ENCODE peak calls at places on chromosome 19, in seven cellular contexts. One of them, this sample, is unnamed. For H3K9me3, the result is how much of the 10 kb centered on the place peaks cover.

GRCh38 chr19:964761-965694 is 19.1 kb upstream of the WDR18 start:
- DNase-seq in CD4-positive, alpha-beta T cell: no peak
- DNase-seq in osteoblast: no peak
- DNase-seq in left lung: peak
- DNase-seq in neuronal stem cell: no peak
- DNase-seq in OCI-LY7: peak
- DNase-seq in A673: peak
- DNase-seq in this sample: peak

GRCh38 chr19:11034449-11035213 is 54.6 kb upstream of the LDLR start:
- DNase-seq in CD4-positive, alpha-beta T cell: no peak
- DNase-seq in osteoblast: no peak
- DNase-seq in left lung: no peak
- DNase-seq in neuronal stem cell: no peak
- DNase-seq in OCI-LY7: no peak
- DNase-seq in A673: no peak
- DNase-seq in this sample: no peak

GRCh38 chr19:45362291-45362690 is 8.1 kb downstream of the ERCC2 start:
- DNase-seq in CD4-positive, alpha-beta T cell: no peak
- DNase-seq in osteoblast: peak
- DNase-seq in left lung: no peak
- DNase-seq in neuronal stem cell: no peak
- DNase-seq in OCI-LY7: no peak
- DNase-seq in A673: no peak
- DNase-seq in this sample: no peak

GRCh38 chr19:9848060-9848459 is 12.9 kb downstream of the PIN1 start:
- DNase-seq in CD4-positive, alpha-beta T cell: peak
- DNase-seq in osteoblast: no peak
- DNase-seq in left lung: no peak
- DNase-seq in neuronal stem cell: no peak
- DNase-seq in OCI-LY7: peak
- DNase-seq in A673: no peak
- DNase-seq in this sample: no peak

GRCh38 chr19:53553865-53554791 is 16.2 kb downstream of the ZNF331 start:
- DNase-seq in CD4-positive, alpha-beta T cell: peak
- DNase-seq in osteoblast: peak
- DNase-seq in left lung: peak
- DNase-seq in neuronal stem cell: no peak
- DNase-seq in OCI-LY7: no peak
- DNase-seq in A673: peak
- DNase-seq in this sample: peak

GRCh38 chr19:42065511-42065910 is 4.5 kb downstream of the GRIK5 start:
- DNase-seq in CD4-positive, alpha-beta T cell: no peak
- DNase-seq in osteoblast: peak
- DNase-seq in left lung: no peak
- DNase-seq in neuronal stem cell: no peak
- DNase-seq in OCI-LY7: no peak
- DNase-seq in A673: no peak
- DNase-seq in this sample: no peak

GRCh38 chr19:44807162-44807561 is 1.7 kb upstream of the BCAM start:
- DNase-seq in CD4-positive, alpha-beta T cell: no peak
- DNase-seq in osteoblast: peak
- DNase-seq in left lung: no peak
- DNase-seq in neuronal stem cell: no peak
- DNase-seq in OCI-LY7: no peak
- DNase-seq in A673: no peak
- DNase-seq in this sample: no peak

GRCh38 chr19:54010474-54010873 is 19.0 kb downstream of the CACNG6 start:
- DNase-seq in CD4-positive, alpha-beta T cell: no peak
- DNase-seq in osteoblast: no peak
- DNase-seq in left lung: no peak
- DNase-seq in neuronal stem cell: no peak
- DNase-seq in OCI-LY7: no peak
- DNase-seq in A673: no peak
- DNase-seq in this sample: no peak

GRCh38 chr19:29172302-29172701 is 40.6 kb downstream of the UQCRFS1 start:
- DNase-seq in CD4-positive, alpha-beta T cell: no peak
- DNase-seq in osteoblast: no peak
- DNase-seq in left lung: no peak
- DNase-seq in neuronal stem cell: no peak
- DNase-seq in OCI-LY7: peak
- DNase-seq in A673: no peak
- DNase-seq in this sample: no peak

GRCh38 chr19:4067396-4068057 is 828 bp upstream of the ZBTB7A start:
- DNase-seq in CD4-positive, alpha-beta T cell: peak
- DNase-seq in osteoblast: no peak
- DNase-seq in left lung: peak
- DNase-seq in neuronal stem cell: no peak
- DNase-seq in OCI-LY7: peak
- DNase-seq in A673: peak
- DNase-seq in this sample: peak

GRCh38 chr19:4186087-4186993 is 3.9 kb downstream of the ANKRD24 start:
- DNase-seq in CD4-positive, alpha-beta T cell: peak
- DNase-seq in osteoblast: peak
- DNase-seq in left lung: no peak
- DNase-seq in neuronal stem cell: peak
- DNase-seq in OCI-LY7: peak
- DNase-seq in A673: peak
- DNase-seq in this sample: peak

GRCh38 chr19:3098515-3099346 is 4.6 kb downstream of the GNA11 start:
- DNase-seq in CD4-positive, alpha-beta T cell: no peak
- DNase-seq in osteoblast: peak
- DNase-seq in left lung: peak
- DNase-seq in neuronal stem cell: no peak
- DNase-seq in OCI-LY7: peak
- DNase-seq in A673: no peak
- DNase-seq in this sample: no peak

GRCh38 chr19:40594251-40594650 is 6.9 kb upstream of the LTBP4 start:
- DNase-seq in CD4-positive, alpha-beta T cell: no peak
- DNase-seq in osteoblast: peak
- DNase-seq in left lung: no peak
- DNase-seq in neuronal stem cell: no peak
- DNase-seq in OCI-LY7: peak
- DNase-seq in A673: no peak
- DNase-seq in this sample: peak

GRCh38 chr19:5271145-5271544 is 69.5 kb downstream of the PTPRS start:
- DNase-seq in CD4-positive, alpha-beta T cell: no peak
- DNase-seq in osteoblast: peak
- DNase-seq in left lung: peak
- DNase-seq in neuronal stem cell: no peak
- DNase-seq in OCI-LY7: no peak
- DNase-seq in A673: peak
- DNase-seq in this sample: no peak

GRCh38 chr19:33280351-33280921 is 21.9 kb downstream of the CEBPA start:
- DNase-seq in CD4-positive, alpha-beta T cell: no peak
- DNase-seq in osteoblast: no peak
- DNase-seq in left lung: peak
- DNase-seq in neuronal stem cell: no peak
- DNase-seq in OCI-LY7: no peak
- DNase-seq in A673: no peak
- DNase-seq in this sample: no peak

GRCh38 chr19:1690570-1691307 is 38.3 kb upstream of the TCF3 start:
- DNase-seq in CD4-positive, alpha-beta T cell: peak
- DNase-seq in osteoblast: peak
- DNase-seq in left lung: no peak
- DNase-seq in neuronal stem cell: peak
- DNase-seq in OCI-LY7: peak
- DNase-seq in A673: peak
- DNase-seq in this sample: peak

GRCh38 chr19:18233224-18233825 is 7.1 kb upstream of the PDE4C start:
- DNase-seq in CD4-positive, alpha-beta T cell: peak
- DNase-seq in osteoblast: peak
- DNase-seq in left lung: peak
- DNase-seq in neuronal stem cell: no peak
- DNase-seq in OCI-LY7: peak
- DNase-seq in A673: peak
- DNase-seq in this sample: peak

GRCh38 chr19:38929929-38930775 is at the start of gene SARS2:
- DNase-seq in CD4-positive, alpha-beta T cell: peak
- DNase-seq in osteoblast: peak
- DNase-seq in left lung: peak
- DNase-seq in neuronal stem cell: peak
- DNase-seq in OCI-LY7: peak
- DNase-seq in A673: peak
- DNase-seq in this sample: peak

GRCh38 chr19:41276231-41276630 is 12.1 kb downstream of the HNRNPUL1 start:
- DNase-seq in CD4-positive, alpha-beta T cell: no peak
- DNase-seq in osteoblast: no peak
- DNase-seq in left lung: no peak
- DNase-seq in neuronal stem cell: no peak
- DNase-seq in OCI-LY7: no peak
- DNase-seq in A673: no peak
- DNase-seq in this sample: no peak

GRCh38 chr19:49809155-49809986 is 3.7 kb downstream of the FUZ start:
- DNase-seq in CD4-positive, alpha-beta T cell: peak
- DNase-seq in osteoblast: peak
- DNase-seq in left lung: peak
- DNase-seq in neuronal stem cell: no peak
- DNase-seq in OCI-LY7: peak
- DNase-seq in A673: peak
- DNase-seq in this sample: no peak

GRCh38 chr19:48639483-48640375 is 2.5 kb upstream of the DBP start:
- DNase-seq in CD4-positive, alpha-beta T cell: no peak
- DNase-seq in osteoblast: peak
- DNase-seq in left lung: no peak
- DNase-seq in neuronal stem cell: no peak
- DNase-seq in OCI-LY7: no peak
- DNase-seq in A673: no peak
- DNase-seq in this sample: no peak

GRCh38 chr19:1884719-1885334 is 469 bp downstream of the ABHD17A start:
- DNase-seq in CD4-positive, alpha-beta T cell: no peak
- DNase-seq in osteoblast: peak
- DNase-seq in left lung: peak
- DNase-seq in neuronal stem cell: no peak
- DNase-seq in OCI-LY7: peak
- DNase-seq in A673: no peak
- DNase-seq in this sample: no peak

GRCh38 chr19:50509366-50509765 is 1.6 kb downstream of the JOSD2 start:
- DNase-seq in CD4-positive, alpha-beta T cell: no peak
- DNase-seq in osteoblast: no peak
- DNase-seq in left lung: peak
- DNase-seq in neuronal stem cell: no peak
- DNase-seq in OCI-LY7: no peak
- DNase-seq in A673: no peak
- DNase-seq in this sample: no peak

DNA sequence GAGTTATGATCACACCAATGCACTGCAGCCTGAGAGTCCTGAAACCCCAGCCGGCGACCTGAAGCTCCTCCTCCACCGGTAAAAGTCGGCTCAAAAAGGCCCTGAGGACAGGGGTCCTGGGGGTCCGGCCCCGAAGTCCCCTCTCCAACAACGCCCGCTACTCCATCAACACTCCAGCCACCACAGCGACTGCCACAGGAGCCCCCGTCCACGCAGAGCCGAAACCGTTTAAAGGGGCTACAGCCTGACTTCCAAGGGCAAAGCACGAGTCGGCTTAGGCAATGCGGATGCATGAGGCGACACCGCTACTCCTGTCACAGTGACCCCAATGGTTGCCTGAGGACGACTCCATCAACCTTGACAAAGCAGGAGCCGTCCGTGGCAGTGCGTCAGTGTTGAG is 22.9 kb upstream of the ZNF420 start:
- DNase-seq in CD4-positive, alpha-beta T cell: no peak
- DNase-seq in osteoblast: no peak
- DNase-seq in left lung: no peak
- DNase-seq in neuronal stem cell: no peak
- DNase-seq in OCI-LY7: no peak
- DNase-seq in A673: no peak
- DNase-seq in this sample: no peak
- H3K9me3 ChIP-seq in CD4-positive, alpha-beta T cell: under half
- H3K9me3 ChIP-seq in osteoblast: under half
- H3K9me3 ChIP-seq in left lung: under half
- H3K9me3 ChIP-seq in neuronal stem cell: under half
- H3K9me3 ChIP-seq in OCI-LY7: under half
- H3K9me3 ChIP-seq in A673: under half
- H3K9me3 ChIP-seq in this sample: under half

DNA sequence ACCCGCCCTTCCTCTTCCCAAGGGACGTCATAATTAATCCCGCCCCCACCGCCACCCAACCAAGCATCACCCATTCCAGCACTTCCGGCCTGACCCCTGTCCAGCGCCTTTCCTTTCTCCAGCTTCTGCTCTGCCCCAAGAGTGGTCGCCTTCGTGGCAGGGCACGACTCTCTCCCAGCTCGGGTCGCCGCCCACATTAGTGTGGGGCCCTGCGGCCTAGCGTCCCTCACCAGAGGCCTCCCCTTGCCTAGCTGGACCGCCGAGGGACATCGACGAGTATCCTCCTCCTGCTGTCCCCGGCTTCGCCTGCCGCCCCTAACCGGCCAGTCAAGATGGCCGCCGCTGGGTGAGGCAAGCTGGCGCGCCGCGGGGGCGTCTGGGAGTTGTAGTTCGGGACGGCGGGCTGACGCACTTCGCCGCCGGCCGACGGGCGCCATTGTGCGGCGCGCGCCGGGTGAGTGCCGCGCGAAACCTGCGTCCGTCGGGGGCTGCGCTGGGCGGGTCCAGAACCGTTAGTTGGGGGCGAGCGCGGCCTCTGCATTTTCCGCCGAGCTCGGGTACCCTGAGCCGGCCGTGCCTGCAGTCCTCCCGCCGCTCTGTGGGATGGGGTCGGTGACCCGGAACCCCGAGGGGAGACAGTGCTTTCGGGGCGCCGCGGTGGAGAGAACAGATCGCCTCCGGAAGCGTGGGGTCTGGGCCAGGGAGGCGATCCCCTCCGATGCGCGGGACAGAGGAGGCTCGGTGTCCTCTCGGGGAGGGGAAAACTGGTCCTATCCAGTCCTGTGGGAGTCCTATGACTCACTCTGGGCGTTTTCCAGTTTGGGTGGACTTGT is at the start of gene ZNF274:
- DNase-seq in CD4-positive, alpha-beta T cell: peak
- DNase-seq in osteoblast: peak
- DNase-seq in left lung: peak
- DNase-seq in neuronal stem cell: peak
- DNase-seq in OCI-LY7: peak
- DNase-seq in A673: peak
- DNase-seq in this sample: peak
- H3K9me3 ChIP-seq in CD4-positive, alpha-beta T cell: half or more
- H3K9me3 ChIP-seq in osteoblast: under half
- H3K9me3 ChIP-seq in left lung: under half
- H3K9me3 ChIP-seq in neuronal stem cell: half or more
- H3K9me3 ChIP-seq in OCI-LY7: under half
- H3K9me3 ChIP-seq in A673: half or more
- H3K9me3 ChIP-seq in this sample: under half

DNA sequence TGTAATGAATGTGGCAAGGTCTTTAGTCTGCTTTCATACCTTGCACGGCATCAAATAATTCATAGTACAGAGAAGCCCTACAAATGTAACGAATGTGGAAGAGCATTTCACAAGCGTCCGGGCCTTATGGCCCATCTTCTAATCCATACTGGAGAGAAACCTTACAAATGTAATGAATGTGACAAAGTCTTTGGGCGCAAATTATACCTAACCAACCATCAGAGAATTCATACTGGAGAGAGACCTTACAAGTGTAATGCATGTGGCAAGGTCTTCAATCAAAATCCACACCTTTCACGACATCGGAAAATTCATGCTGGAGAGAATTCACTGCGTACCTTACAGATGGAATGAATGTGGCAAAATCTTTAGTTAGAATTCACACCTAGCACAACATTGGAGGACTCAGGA is 3.3 kb upstream of the ZNF880 start:
- DNase-seq in CD4-positive, alpha-beta T cell: no peak
- DNase-seq in osteoblast: no peak
- DNase-seq in left lung: no peak
- DNase-seq in neuronal stem cell: no peak
- DNase-seq in OCI-LY7: no peak
- DNase-seq in A673: no peak
- DNase-seq in this sample: no peak
- H3K9me3 ChIP-seq in CD4-positive, alpha-beta T cell: half or more
- H3K9me3 ChIP-seq in osteoblast: under half
- H3K9me3 ChIP-seq in left lung: under half
- H3K9me3 ChIP-seq in neuronal stem cell: half or more
- H3K9me3 ChIP-seq in OCI-LY7: under half
- H3K9me3 ChIP-seq in A673: half or more
- H3K9me3 ChIP-seq in this sample: under half

GRCh38 chr19:43779147-43779819 is 1.5 kb downstream of the KCNN4 start:
- DNase-seq in CD4-positive, alpha-beta T cell: no peak
- DNase-seq in osteoblast: peak
- DNase-seq in left lung: peak
- DNase-seq in neuronal stem cell: no peak
- DNase-seq in OCI-LY7: no peak
- DNase-seq in A673: no peak
- DNase-seq in this sample: no peak
- H3K9me3 ChIP-seq in CD4-positive, alpha-beta T cell: under half
- H3K9me3 ChIP-seq in osteoblast: under half
- H3K9me3 ChIP-seq in left lung: under half
- H3K9me3 ChIP-seq in neuronal stem cell: under half
- H3K9me3 ChIP-seq in OCI-LY7: under half
- H3K9me3 ChIP-seq in A673: under half
- H3K9me3 ChIP-seq in this sample: under half